ENCODE peak calls at places on chromosome 4, in four cellular contexts. K, E, O and R are unnamed samples.

GRCh38 chr4:141011799-141012377 is 121.4 kb downstream of the RNF150 start:
- DNase-seq in O (no peak), E (no peak), K (no peak), R (no peak)

GRCh38 chr4:73415807-73416238 is 11.7 kb downstream of the ALB start:
- DNase-seq in E (no peak), K (no peak), O (no peak), R (no peak)

GRCh38 chr4:174699654-174700053 is 129.4 kb downstream of the GLRA3 start:
- DNase-seq in O (no peak), E (no peak), K (no peak), R (no peak)

GRCh38 chr4:137310593-137311490 is 221.5 kb downstream of the PCDH18 start:
- DNase-seq in K (no peak), E (no peak), O (no peak), R (peak; percentile 23)

GRCh38 chr4:122764808-122765189 is 32.3 kb downstream of the BBS12 start:
- DNase-seq in K (no peak), O (no peak), E (no peak), R (peak; percentile 45)

GRCh38 chr4:20194079-20195013 is 57.4 kb upstream of the SLIT2 start:
- DNase-seq in E (no peak), K (no peak), O (no peak), R (peak; percentile 20)

GRCh38 chr4:1210241-1210841 is 38.0 kb upstream of the SPON2 start:
- DNase-seq in K (no peak), O (no peak), E (no peak), R (no peak)

GRCh38 chr4:150164956-150165355 is 86.7 kb downstream of the DCLK2 start:
- DNase-seq in E (no peak), K (no peak), O (no peak), R (no peak)

GRCh38 chr4:184591070-184591677 is 58.1 kb downstream of the CASP3 start:
- DNase-seq in K (no peak), E (no peak), O (no peak), R (no peak)

GRCh38 chr4:185396724-185397402 is at the start of gene ANKRD37:
- DNase-seq in E (no peak), K (peak; percentile 64), O (no peak), R (peak; percentile 73)

GRCh38 chr4:26048378-26048882 is 134.4 kb downstream of the SMIM20 start:
- DNase-seq in O (no peak), E (no peak), K (no peak), R (peak; percentile 56)

GRCh38 chr4:101599620-101600019 is 190.9 kb upstream of the BANK1 start:
- DNase-seq in E (no peak), K (no peak), O (no peak), R (peak; percentile 0)

GRCh38 chr4:145805490-145805889 is 125.5 kb downstream of the C4orf51 start:
- DNase-seq in O (no peak), E (no peak), K (no peak), R (peak; percentile 49)

GRCh38 chr4:186936496-186937375 is 213.1 kb upstream of the FAT1 start:
- DNase-seq in O (no peak), E (no peak), K (no peak), R (peak; percentile 95)

GRCh38 chr4:38117614-38118013 is 157.4 kb downstream of the PTTG2 start:
- DNase-seq in E (no peak), O (no peak), K (no peak), R (no peak)

GRCh38 chr4:79439489-79439888 is 31.5 kb upstream of the GK2 start:
- DNase-seq in K (no peak), O (no peak), E (no peak), R (no peak)

GRCh38 chr4:107619065-107619464 is 101.0 kb downstream of the PAPSS1 start:
- DNase-seq in E (no peak), K (no peak), O (no peak), R (peak; percentile 59)

GRCh38 chr4:23061431-23061830 is 368.7 kb downstream of the GBA3 start:
- DNase-seq in O (no peak), E (no peak), K (no peak), R (no peak)

GRCh38 chr4:145545538-145546224 is 64.0 kb downstream of the SMAD1 start:
- DNase-seq in K (no peak), E (no peak), O (no peak), R (peak; percentile 76)

GRCh38 chr4:94285666-94286065 is 57.0 kb downstream of the HPGDS start:
- DNase-seq in K (peak; percentile 62), E (no peak), O (no peak), R (no peak)

GRCh38 chr4:54386270-54386669 is 157.2 kb downstream of the PDGFRA start:
- DNase-seq in O (no peak), K (no peak), E (no peak), R (no peak)